ENCODE peak calls at places on chromosomes 4 and X, in four cellular contexts. P is foreskin fibroblast, W is prostate gland, T is lower lobe of right lung. A is an unnamed sample.
A peak's percentile ranks its signal among the peaks of the same experiment; 100 is the strongest.

GRCh38 chrX:7158468-7158990 is 10.6 kb upstream of the PUDP start:
- DNase-seq in T (no peak), W (no peak), P (no peak), A (peak; percentile 42)

GRCh38 chr4:113761682-113762060 is at the start of gene CAMK2D:
- DNase-seq in T (peak; percentile 86), P (peak; percentile 84), W (peak; percentile 91), A (peak; percentile 85)

GRCh38 chr4:73544620-73545019 is 63.1 kb downstream of the AFM start:
- DNase-seq in T (no peak), W (no peak), P (no peak), A (no peak)

GRCh38 chr4:186486172-186486571 is 69.2 kb downstream of the MTNR1A start:
- DNase-seq in T (no peak), W (no peak), P (no peak), A (peak; percentile 26)

GRCh38 chrX:41720125-41720780 is 3.7 kb upstream of the GPR82 start:
- DNase-seq in W (no peak), P (no peak), T (no peak), A (no peak)

GRCh38 chrX:65894138-65894537 is 145.7 kb downstream of the VSIG4 start:
- DNase-seq in W (no peak), T (no peak), P (no peak), A (no peak)

GRCh38 chrX:10612215-10612614 is 8.2 kb downstream of the MID1 start:
- DNase-seq in W (no peak), P (peak; percentile 43), T (no peak), A (no peak)

GRCh38 chr4:2424581-2424980 is 5.8 kb downstream of the CFAP99 start:
- DNase-seq in P (no peak), W (no peak), T (peak; percentile 42), A (no peak)

GRCh38 chr4:40656221-40656863 is 26.7 kb upstream of the RBM47 start:
- DNase-seq in T (no peak), P (no peak), W (no peak), A (no peak)

GRCh38 chrX:40253770-40254169 is 156.0 kb upstream of the BCOR start:
- DNase-seq in W (no peak), P (no peak), T (no peak), A (no peak)

GRCh38 chrX:134484039-134484438 is 24.1 kb downstream of the HPRT1 start:
- DNase-seq in T (no peak), P (peak; percentile 28), W (no peak), A (peak; percentile 56)

GRCh38 chr4:52659722-52660261 is 691 bp upstream of the USP46 start:
- DNase-seq in P (no peak), T (peak; percentile 71), W (peak; percentile 39), A (no peak)

GRCh38 chrX:43580621-43581020 is 75.5 kb upstream of the MAOA start:
- DNase-seq in W (peak; percentile 32), T (no peak), P (no peak), A (no peak)

GRCh38 chr4:100728861-100729260 is 211.0 kb upstream of the EMCN start:
- DNase-seq in T (no peak), W (no peak), P (no peak), A (no peak)

GRCh38 chr4:53714377-53715140 is 123.3 kb upstream of the LNX1 start:
- DNase-seq in P (peak; percentile 64), T (no peak), W (peak; percentile 14), A (no peak)

GRCh38 chr4:14168919-14169318 is 541.4 kb upstream of the BOD1L1 start:
- DNase-seq in P (peak; percentile 94), W (no peak), T (no peak), A (peak; percentile 58)

GRCh38 chr4:73434311-73434710 is 1.7 kb upstream of the AFP start:
- DNase-seq in P (no peak), W (no peak), T (no peak), A (no peak)

GRCh38 chrX:151912780-151913179 is at the start of gene MAGEA4:
- DNase-seq in P (no peak), T (no peak), W (no peak), A (no peak)

GRCh38 chr4:159298502-159298901 is 195.6 kb downstream of the RAPGEF2 start:
- DNase-seq in W (no peak), P (no peak), T (no peak), A (no peak)

GRCh38 chr4:89469930-89470375 is 162.4 kb upstream of the GPRIN3 start:
- DNase-seq in T (no peak), P (peak; percentile 93), W (peak; percentile 19), A (peak; percentile 66)

GRCh38 chr4:176499518-176499917 is 179.8 kb downstream of the SPCS3 start:
- DNase-seq in P (peak; percentile 58), T (no peak), W (no peak), A (no peak)

GRCh38 chrX:119981286-119982070 is 37.9 kb upstream of the NKAP start:
- DNase-seq in P (no peak), T (no peak), W (no peak), A (peak; percentile 9)

GRCh38 chrX:46770817-46771163 is 11.9 kb upstream of the SLC9A7 start:
- DNase-seq in W (no peak), T (no peak), P (peak; percentile 81), A (peak; percentile 46)

GRCh38 chr4:158163941-158164665 is 8.7 kb downstream of the GASK1B start:
- DNase-seq in W (no peak), P (no peak), T (no peak), A (no peak)

GRCh38 chr4:158159718-158160094 is 13.1 kb downstream of the GASK1B start:
- DNase-seq in W (no peak), P (no peak), T (no peak), A (no peak)

GRCh38 chr4:158164849-158165248 is 8.0 kb downstream of the GASK1B start:
- DNase-seq in P (no peak), T (no peak), W (no peak), A (no peak)

GRCh38 chr4:158161561-158162354 is 11.1 kb downstream of the GASK1B start:
- DNase-seq in T (no peak), W (no peak), P (peak; percentile 87), A (no peak)

DNA sequence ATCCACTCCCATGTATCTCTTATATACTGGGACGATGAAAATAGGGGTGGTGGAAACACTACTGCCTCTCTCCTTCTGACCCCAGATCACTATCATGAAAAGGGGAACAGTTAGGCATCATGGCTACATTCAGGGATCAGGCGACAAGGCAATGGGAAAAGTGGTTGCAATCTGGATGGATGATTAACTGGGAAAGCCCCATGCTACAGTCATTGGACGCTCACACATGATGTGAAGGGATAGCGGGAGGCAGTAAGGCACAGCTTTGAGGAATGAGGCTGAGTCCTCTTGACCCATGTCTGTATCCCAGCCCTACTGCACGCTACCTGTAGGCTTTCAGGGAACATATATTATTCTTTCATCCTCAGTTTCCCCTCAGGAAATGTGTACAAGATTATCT is 10.2 kb downstream of the GASK1B start:
- DNase-seq in P (no peak), T (no peak), W (no peak), A (no peak)
- TF ChIP-seq CTCF in P (no peak), T (no peak), W (no peak), A (no peak)

DNA sequence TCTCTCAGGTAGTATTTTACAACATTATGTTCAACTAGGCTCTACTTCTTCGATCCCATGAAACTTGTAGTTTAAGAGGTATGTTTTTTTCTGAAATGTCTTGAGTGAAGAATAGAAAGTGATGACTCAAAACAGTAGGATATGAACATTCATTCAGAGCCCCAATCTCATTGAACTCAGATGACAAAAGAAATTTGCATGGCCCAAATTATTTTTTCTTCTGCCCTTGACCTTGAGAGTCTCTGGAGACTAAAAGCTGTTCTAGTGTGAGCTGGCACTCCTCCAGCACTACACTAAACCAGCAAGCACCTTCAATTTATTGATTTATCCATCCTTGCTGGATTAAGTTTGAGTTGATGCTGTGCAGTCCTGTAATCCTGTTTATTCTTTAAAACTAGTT is 4.0 kb downstream of the DCLK2 start:
- DNase-seq in W (no peak), T (no peak), P (no peak), A (no peak)
- H3K4me3 ChIP-seq in W (no peak overlapping the region), T (no peak overlapping the region), P (peak overlapping the region; percentile 28), A (no peak overlapping the region)

GRCh38 chr4:16270654-16271328 is 44.5 kb upstream of the TAPT1 start:
- DNase-seq in P (no peak), T (no peak), W (no peak), A (no peak)
- TF ChIP-seq CTCF in P (peak; percentile 5), T (no peak), W (no peak), A (no peak)

DNA sequence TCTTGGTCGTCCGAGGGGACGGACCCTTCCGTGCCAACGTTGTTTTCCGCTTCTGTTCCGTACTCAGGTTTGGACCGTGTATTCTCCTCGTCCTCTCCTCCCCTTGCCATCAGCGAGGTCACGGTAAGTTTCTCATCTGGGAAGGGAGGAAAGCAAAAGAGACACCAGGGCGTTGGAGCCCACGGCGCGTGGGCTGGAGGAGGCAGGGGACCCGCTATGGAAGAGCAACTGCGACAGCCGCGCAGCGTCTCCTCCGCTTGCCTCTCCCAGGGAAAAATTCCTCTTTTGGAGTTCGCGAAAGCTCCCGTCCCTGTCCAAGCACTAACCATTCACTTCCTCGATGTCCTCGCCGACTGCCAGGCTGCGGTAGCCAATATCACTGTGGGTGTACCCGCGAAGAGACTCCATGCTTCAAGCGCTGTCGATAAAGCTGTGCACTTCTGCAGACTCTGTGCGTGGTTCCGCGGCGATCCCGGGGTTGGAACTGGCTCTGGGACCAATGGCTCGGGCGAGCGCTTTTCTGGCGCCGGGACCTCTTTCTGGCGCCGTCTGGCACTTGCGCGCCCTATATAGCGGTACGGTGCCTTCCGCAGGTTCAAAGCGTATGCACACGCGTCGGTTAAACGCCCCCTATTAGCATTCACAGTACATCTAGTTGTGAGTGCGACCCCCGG is at the start of gene ESX1:
- DNase-seq in W (no peak), T (no peak), P (no peak), A (no peak)
- H3K4me3 ChIP-seq in W (no peak within 1 kb of the TSS), T (no peak within 1 kb of the TSS), P (no peak within 1 kb of the TSS), A (peak within 1 kb of the TSS; percentile 24)

GRCh38 chr4:111869339-111869738 is 275.9 kb upstream of the FAM241A start:
- DNase-seq in P (no peak), W (no peak), T (no peak), A (no peak)
- TF ChIP-seq CTCF in P (no peak), W (no peak), T (no peak), A (no peak)

GRCh38 chr4:28241021-28241420 is 1380.4 kb downstream of the STIM2 start:
- DNase-seq in P (no peak), W (no peak), T (no peak), A (no peak)
- H3K4me3 ChIP-seq in P (no peak overlapping the region), W (no peak overlapping the region), T (no peak overlapping the region), A (no peak overlapping the region)

DNA sequence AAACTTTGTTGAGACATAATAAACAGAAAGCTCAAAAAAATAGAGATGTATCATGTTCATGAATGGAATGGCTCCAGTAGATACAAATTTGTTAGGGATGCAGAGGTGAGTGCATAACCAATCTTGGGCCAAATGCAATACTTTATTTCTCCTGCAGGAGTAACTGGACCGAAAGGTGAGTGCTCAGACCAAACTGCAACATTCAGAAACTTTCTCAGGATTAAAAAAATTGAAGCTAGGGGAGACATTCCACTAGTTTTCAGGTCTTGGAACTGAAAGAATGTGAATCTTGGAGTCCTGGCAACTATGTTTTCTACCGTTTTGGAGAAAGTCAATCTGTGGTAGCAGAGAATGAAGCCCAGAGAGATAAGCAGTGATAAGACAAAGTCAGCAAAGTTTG is 21.2 kb upstream of the LCORL start:
- DNase-seq in P (no peak), W (no peak), T (no peak), A (no peak)
- TF ChIP-seq CTCF in P (no peak), W (no peak), T (no peak), A (peak; percentile 18)

GRCh38 chr4:87118421-87118820 is 102.0 kb downstream of the KLHL8 start:
- DNase-seq in T (no peak), P (no peak), W (no peak), A (no peak)
- H3K4me3 ChIP-seq in T (no peak overlapping the region), P (no peak overlapping the region), W (no peak overlapping the region), A (no peak overlapping the region)

GRCh38 chr4:154416183-154416543 is 75.4 kb downstream of the DCHS2 start:
- DNase-seq in P (peak; percentile 1), T (no peak), W (no peak), A (no peak)
- TF ChIP-seq CTCF in P (no peak), T (no peak), W (no peak), A (peak; percentile 22)